ENCODE peak calls at places on chromosomes 1 and 21, in five cellular contexts. A, H, N, P and M are unnamed samples.
A peak's percentile ranks its signal among the peaks of the same experiment; 100 is the strongest.

GRCh38 chr1:41485605-41486004 is 1.1 kb upstream of the EDN2 start:
- DNase-seq in A (peak; percentile 79), H (no peak), N (no peak), P (peak; percentile 35), M (no peak)

GRCh38 chr1:46452931-46453325 is 36.7 kb upstream of the DMBX1 start:
- DNase-seq in A (no peak), H (no peak), N (no peak), P (no peak), M (no peak)

GRCh38 chr1:11337536-11338350 is 64.7 kb downstream of the UBIAD1 start:
- DNase-seq in A (peak; percentile 92), H (no peak), N (peak; percentile 19), P (peak; percentile 53), M (peak; percentile 78)

GRCh38 chr1:50917128-50917795 is 42.8 kb downstream of the FAF1 start:
- DNase-seq in A (no peak), H (no peak), N (no peak), P (no peak), M (no peak)

GRCh38 chr1:17802164-17802563 is 47.0 kb downstream of the ACTL8 start:
- DNase-seq in A (no peak), H (no peak), N (no peak), P (no peak), M (no peak)

GRCh38 chr21:44440241-44441040 is 14.9 kb upstream of the LRRC3 start:
- DNase-seq in A (no peak), H (no peak), N (no peak), P (no peak), M (no peak)

GRCh38 chr1:112172294-112172882 is 182.9 kb upstream of the KCND3 start:
- DNase-seq in A (peak; percentile 87), H (no peak), N (peak; percentile 15), P (no peak), M (no peak)

GRCh38 chr1:155008015-155008941 is 5.7 kb downstream of the ZBTB7B start:
- DNase-seq in A (no peak), H (no peak), N (peak; percentile 39), P (no peak), M (no peak)

GRCh38 chr1:116673935-116674630 is 6.5 kb upstream of the IGSF3 start:
- DNase-seq in A (no peak), H (no peak), N (no peak), P (no peak), M (no peak)

GRCh38 chr1:119715542-119715941 is 3.8 kb downstream of the PHGDH start:
- DNase-seq in A (peak; percentile 59), H (no peak), N (no peak), P (no peak), M (no peak)

GRCh38 chr1:243325305-243325890 is 69.6 kb downstream of the SDCCAG8 start:
- DNase-seq in A (no peak), H (no peak), N (no peak), P (peak; percentile 34), M (no peak)

GRCh38 chr21:29187939-29188338 is 57.5 kb downstream of the MAP3K7CL start:
- DNase-seq in A (no peak), H (no peak), N (no peak), P (no peak), M (no peak)

GRCh38 chr1:230701434-230701833 is 12.5 kb downstream of the AGT start:
- DNase-seq in A (no peak), H (no peak), N (no peak), P (no peak), M (no peak)

GRCh38 chr21:44478124-44478800 is 23.0 kb downstream of the LRRC3 start:
- DNase-seq in A (no peak), H (no peak), N (no peak), P (no peak), M (no peak)

GRCh38 chr1:230283678-230284077 is 142.5 kb downstream of the PGBD5 start:
- DNase-seq in A (no peak), H (no peak), N (no peak), P (no peak), M (no peak)

GRCh38 chr1:198234511-198235251 is 77.9 kb downstream of the NEK7 start:
- DNase-seq in A (peak; percentile 68), H (no peak), N (no peak), P (no peak), M (no peak)

GRCh38 chr1:63693956-63694607 is 79.7 kb upstream of the ROR1 start:
- DNase-seq in A (no peak), H (no peak), N (no peak), P (no peak), M (no peak)

GRCh38 chr1:25703671-25704637 is 87.4 kb downstream of the MAN1C1 start:
- DNase-seq in A (no peak), H (no peak), N (no peak), P (no peak), M (peak; percentile 12)

GRCh38 chr1:106952766-106953165 is 103.7 kb upstream of the PRMT6 start:
- DNase-seq in A (no peak), H (no peak), N (no peak), P (no peak), M (no peak)

GRCh38 chr21:42509239-42509638 is 4.4 kb upstream of the SLC37A1 start:
- DNase-seq in A (no peak), H (no peak), N (no peak), P (no peak), M (no peak)

GRCh38 chr1:112956503-112957132 is 622 bp upstream of the SLC16A1 start:
- DNase-seq in A (peak; percentile 90), H (no peak), N (no peak), P (no peak), M (peak; percentile 32)

GRCh38 chr1:93613895-93614294 is 67.7 kb downstream of the BCAR3 start:
- DNase-seq in A (peak; percentile 55), H (no peak), N (no peak), P (no peak), M (no peak)

DNA sequence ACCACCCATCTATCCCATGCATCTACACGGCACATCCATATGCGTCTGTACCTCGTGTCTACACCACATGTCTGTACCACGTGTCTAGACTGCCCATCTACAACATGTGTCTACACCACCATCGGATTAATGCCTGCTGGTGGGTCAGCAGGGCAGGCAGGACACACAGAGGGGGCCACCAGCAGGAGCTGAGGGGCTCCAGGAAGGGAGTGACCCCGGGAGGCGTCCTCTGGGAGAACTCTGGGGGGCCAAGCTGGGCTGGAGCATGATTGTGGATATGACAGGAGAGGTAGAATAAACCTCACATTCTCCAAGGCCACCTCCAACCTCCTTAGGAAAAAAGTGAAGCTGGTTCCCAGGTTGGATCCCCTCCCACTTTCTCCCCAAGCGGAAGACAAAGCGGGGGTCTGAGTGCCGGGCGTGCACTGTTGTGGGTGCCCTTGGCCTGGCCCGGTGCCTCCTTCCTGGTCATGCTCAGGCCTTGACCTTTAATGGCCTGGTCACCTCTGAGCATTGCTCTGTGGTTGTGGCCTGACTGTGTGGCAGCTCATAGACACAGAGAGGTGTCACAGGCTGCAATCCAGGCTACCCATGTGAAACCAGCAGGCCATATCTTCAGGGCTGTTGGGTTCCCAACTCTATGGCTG is 881 bp upstream of the ACTRT2 start:
- DNase-seq in A (no peak), H (no peak), N (no peak), P (no peak), M (no peak)
- H3K9me3 ChIP-seq in A (peaks cover 3% of the 10 kb centered on the region), H (no peaks in the 10 kb centered on the region), N (no peaks in the 10 kb centered on the region), P (no peaks in the 10 kb centered on the region), M (no peaks in the 10 kb centered on the region)

GRCh38 chr1:173405281-173405680 is 71.9 kb upstream of the PRDX6 start:
- DNase-seq in A (no peak), H (no peak), N (no peak), P (no peak), M (no peak)
- H3K27ac ChIP-seq in A (no peak overlapping the region), H (no peak overlapping the region), N (no peak overlapping the region), P (no peak overlapping the region), M (no peak overlapping the region)

GRCh38 chr1:54367613-54368012 is 38.6 kb downstream of the SSBP3 start:
- DNase-seq in A (no peak), H (no peak), N (no peak), P (no peak), M (no peak)
- H3K9me3 ChIP-seq in A (no peaks in the 10 kb centered on the region), H (no peaks in the 10 kb centered on the region), N (no peaks in the 10 kb centered on the region), P (no peaks in the 10 kb centered on the region), M (no peaks in the 10 kb centered on the region)

GRCh38 chr1:173876732-173877131 is 8.6 kb downstream of the ZBTB37 start:
- DNase-seq in A (no peak), H (no peak), N (no peak), P (no peak), M (no peak)

GRCh38 chr1:173878251-173878650 is 10.1 kb downstream of the ZBTB37 start:
- DNase-seq in A (no peak), H (no peak), N (no peak), P (no peak), M (no peak)
- H3K27ac ChIP-seq in A (no peak overlapping the region), H (no peak overlapping the region), N (no peak overlapping the region), P (no peak overlapping the region), M (no peak overlapping the region)

GRCh38 chr1:247156787-247157232 is 15.0 kb downstream of the ZNF124 start:
- DNase-seq in A (no peak), H (no peak), N (no peak), P (no peak), M (no peak)
- H3K9me3 ChIP-seq in A (peaks cover 99% of the 10 kb centered on the region), H (peaks cover 65% of the 10 kb centered on the region), N (peaks cover 12% of the 10 kb centered on the region), P (peaks cover 94% of the 10 kb centered on the region), M (peaks cover 92% of the 10 kb centered on the region)

GRCh38 chr1:153929433-153929825 is 6.7 kb upstream of the GATAD2B start:
- DNase-seq in A (no peak), H (no peak), N (no peak), P (no peak), M (no peak)
- H3K27ac ChIP-seq in A (no peak overlapping the region), H (peak overlapping the region; percentile 7), N (peak overlapping the region; percentile 21), P (no peak overlapping the region), M (peak overlapping the region; percentile 10)